ENCODE peak calls at places on chromosomes 3 and 15, in four cellular contexts. One of them, this sample, is unnamed.

GRCh38 chr3:21188459-21188858 is 562.6 kb downstream of the ZNF385D start:
- DNase-seq in HCT116: no peak
- DNase-seq in ovary: no peak
- DNase-seq in body of pancreas: no peak
- DNase-seq in this sample: no peak

GRCh38 chr15:55234104-55234799 is 37.5 kb upstream of the RSL24D1 start:
- DNase-seq in HCT116: no peak
- DNase-seq in ovary: no peak
- DNase-seq in body of pancreas: no peak
- DNase-seq in this sample: no peak

GRCh38 chr3:30895329-30895728 is 868 bp upstream of the GADL1 start:
- DNase-seq in HCT116: no peak
- DNase-seq in ovary: no peak
- DNase-seq in body of pancreas: no peak
- DNase-seq in this sample: no peak

GRCh38 chr15:77031376-77032050 is 36.6 kb downstream of the PSTPIP1 start:
- DNase-seq in HCT116: no peak
- DNase-seq in ovary: no peak
- DNase-seq in body of pancreas: peak; percentile 6
- DNase-seq in this sample: peak; percentile 22

GRCh38 chr3:113825090-113825489 is 13.5 kb upstream of the GRAMD1C start:
- DNase-seq in HCT116: no peak
- DNase-seq in ovary: no peak
- DNase-seq in body of pancreas: no peak
- DNase-seq in this sample: no peak

GRCh38 chr3:188742755-188743549 is 428.8 kb upstream of the TPRG1 start:
- DNase-seq in HCT116: no peak
- DNase-seq in ovary: no peak
- DNase-seq in body of pancreas: no peak
- DNase-seq in this sample: no peak

GRCh38 chr15:83837946-83838571 is 184.1 kb downstream of the ADAMTSL3 start:
- DNase-seq in HCT116: peak; percentile 51
- DNase-seq in ovary: peak; percentile 57
- DNase-seq in body of pancreas: peak; percentile 76
- DNase-seq in this sample: peak; percentile 62

GRCh38 chr3:182908471-182908870 is 71.9 kb downstream of the DCUN1D1 start:
- DNase-seq in HCT116: no peak
- DNase-seq in ovary: no peak
- DNase-seq in body of pancreas: no peak
- DNase-seq in this sample: no peak

GRCh38 chr15:47711654-47712053 is 5.7 kb upstream of the SEMA6D start:
- DNase-seq in HCT116: no peak
- DNase-seq in ovary: no peak
- DNase-seq in body of pancreas: no peak
- DNase-seq in this sample: no peak

GRCh38 chr15:72117448-72117697 is 577 bp downstream of the MYO9A start:
- DNase-seq in HCT116: peak; percentile 40
- DNase-seq in ovary: peak; percentile 88
- DNase-seq in body of pancreas: peak; percentile 81
- DNase-seq in this sample: peak; percentile 84

GRCh38 chr3:170717410-170718402 is 131.8 kb upstream of the SLC7A14 start:
- DNase-seq in HCT116: no peak
- DNase-seq in ovary: no peak
- DNase-seq in body of pancreas: no peak
- DNase-seq in this sample: no peak

GRCh38 chr3:59809750-59810444 is 760.1 kb upstream of the CFAP20DC start:
- DNase-seq in HCT116: no peak
- DNase-seq in ovary: no peak
- DNase-seq in body of pancreas: no peak
- DNase-seq in this sample: no peak

GRCh38 chr15:100759116-100759515 is 120.5 kb upstream of the ALDH1A3 start:
- DNase-seq in HCT116: no peak
- DNase-seq in ovary: no peak
- DNase-seq in body of pancreas: no peak
- DNase-seq in this sample: no peak

GRCh38 chr3:99013794-99014315 is 112.4 kb upstream of the DCBLD2 start:
- DNase-seq in HCT116: no peak
- DNase-seq in ovary: no peak
- DNase-seq in body of pancreas: no peak
- DNase-seq in this sample: no peak

GRCh38 chr3:9704343-9705322 is 1.0 kb downstream of the CPNE9 start:
- DNase-seq in HCT116: no peak
- DNase-seq in ovary: peak; percentile 61
- DNase-seq in body of pancreas: peak; percentile 41
- DNase-seq in this sample: no peak

GRCh38 chr3:40855871-40856270 is 331.1 kb downstream of the ZNF621 start:
- DNase-seq in HCT116: no peak
- DNase-seq in ovary: no peak
- DNase-seq in body of pancreas: no peak
- DNase-seq in this sample: no peak

GRCh38 chr3:71067977-71068376 is 515.6 kb downstream of the FOXP1 start:
- DNase-seq in HCT116: no peak
- DNase-seq in ovary: no peak
- DNase-seq in body of pancreas: no peak
- DNase-seq in this sample: no peak

GRCh38 chr3:195195321-195196209 is 75.4 kb downstream of the XXYLT1 start:
- DNase-seq in HCT116: no peak
- DNase-seq in ovary: no peak
- DNase-seq in body of pancreas: no peak
- DNase-seq in this sample: no peak

GRCh38 chr3:10004960-10005564 is 18.4 kb upstream of the EMC3 start:
- DNase-seq in HCT116: no peak
- DNase-seq in ovary: no peak
- DNase-seq in body of pancreas: no peak
- DNase-seq in this sample: peak; percentile 7

GRCh38 chr3:4744405-4745239 is 234.6 kb upstream of the BHLHE40 start:
- DNase-seq in HCT116: no peak
- DNase-seq in ovary: no peak
- DNase-seq in body of pancreas: no peak
- DNase-seq in this sample: no peak

GRCh38 chr3:110027446-110027845 is 690.1 kb upstream of the DPPA4 start:
- DNase-seq in HCT116: peak; percentile 8
- DNase-seq in ovary: no peak
- DNase-seq in body of pancreas: no peak
- DNase-seq in this sample: no peak

GRCh38 chr15:24955549-24955929 is 752 bp downstream of the SNRPN start:
- DNase-seq in HCT116: no peak
- DNase-seq in ovary: peak; percentile 50
- DNase-seq in body of pancreas: peak; percentile 18
- DNase-seq in this sample: peak; percentile 44

GRCh38 chr3:16288664-16289063 is 23.7 kb downstream of the OXNAD1 start:
- DNase-seq in HCT116: no peak
- DNase-seq in ovary: no peak
- DNase-seq in body of pancreas: no peak
- DNase-seq in this sample: no peak

GRCh38 chr3:151909720-151910405 is 36.4 kb downstream of the SUCNR1 start:
- DNase-seq in HCT116: no peak
- DNase-seq in ovary: no peak
- DNase-seq in body of pancreas: no peak
- DNase-seq in this sample: no peak

GRCh38 chr15:75178171-75178937 is 23.3 kb upstream of the C15orf39 start:
- DNase-seq in HCT116: no peak
- DNase-seq in ovary: peak; percentile 76
- DNase-seq in body of pancreas: peak; percentile 53
- DNase-seq in this sample: no peak

GRCh38 chr15:69548771-69549170 is 96.2 kb downstream of the RPLP1 start:
- DNase-seq in HCT116: no peak
- DNase-seq in ovary: no peak
- DNase-seq in body of pancreas: no peak
- DNase-seq in this sample: no peak

GRCh38 chr3:107684431-107684925 is 161.7 kb downstream of the BBX start:
- DNase-seq in HCT116: no peak
- DNase-seq in ovary: no peak
- DNase-seq in body of pancreas: no peak
- DNase-seq in this sample: no peak

GRCh38 chr15:68704496-68705021 is 116.1 kb downstream of the ANP32A start:
- DNase-seq in HCT116: no peak
- DNase-seq in ovary: no peak
- DNase-seq in body of pancreas: peak; percentile 12
- DNase-seq in this sample: no peak

GRCh38 chr3:141913150-141913811 is 36.8 kb downstream of the ATP1B3 start:
- DNase-seq in HCT116: peak; percentile 34
- DNase-seq in ovary: no peak
- DNase-seq in body of pancreas: no peak
- DNase-seq in this sample: no peak

GRCh38 chr3:121821421-121822199 is 13.2 kb downstream of the IQCB1 start:
- DNase-seq in HCT116: no peak
- DNase-seq in ovary: no peak
- DNase-seq in body of pancreas: no peak
- DNase-seq in this sample: no peak

GRCh38 chr3:17432237-17432636 is 310.2 kb downstream of the TBC1D5 start:
- DNase-seq in HCT116: no peak
- DNase-seq in ovary: no peak
- DNase-seq in body of pancreas: no peak
- DNase-seq in this sample: no peak

GRCh38 chr3:117019082-117019713 is 309.6 kb downstream of the TUSC7 start:
- DNase-seq in HCT116: no peak
- DNase-seq in ovary: peak; percentile 47
- DNase-seq in body of pancreas: peak; percentile 74
- DNase-seq in this sample: peak; percentile 21

GRCh38 chr3:126552688-126553283 is 5.9 kb downstream of the C3orf22 start:
- DNase-seq in HCT116: no peak
- DNase-seq in ovary: peak; percentile 26
- DNase-seq in body of pancreas: no peak
- DNase-seq in this sample: no peak

GRCh38 chr3:181630873-181631272 is 80.9 kb upstream of the SOX2 start:
- DNase-seq in HCT116: no peak
- DNase-seq in ovary: no peak
- DNase-seq in body of pancreas: no peak
- DNase-seq in this sample: no peak

GRCh38 chr3:65576942-65577341 is 461.8 kb downstream of the MAGI1 start:
- DNase-seq in HCT116: no peak
- DNase-seq in ovary: no peak
- DNase-seq in body of pancreas: no peak
- DNase-seq in this sample: no peak
- H3K27ac ChIP-seq in HCT116: no peak overlapping the region
- H3K27ac ChIP-seq in ovary: no peak overlapping the region
- H3K27ac ChIP-seq in body of pancreas: no peak overlapping the region
- H3K27ac ChIP-seq in this sample: no peak overlapping the region

GRCh38 chr3:179071569-179072397 is at the start of gene ZMAT3:
- DNase-seq in HCT116: peak; percentile 34
- DNase-seq in ovary: peak; percentile 88
- DNase-seq in body of pancreas: peak; percentile 89
- DNase-seq in this sample: peak; percentile 91
- TF ChIP-seq POLR2A in HCT116: peak; percentile 76
- TF ChIP-seq POLR2A in ovary: peak; percentile 28
- TF ChIP-seq POLR2A in body of pancreas: peak; percentile 74
- TF ChIP-seq POLR2A in this sample: peak; percentile 84

GRCh38 chr3:13333236-13333897 is 86.8 kb downstream of the NUP210 start:
- DNase-seq in HCT116: no peak
- DNase-seq in ovary: no peak
- DNase-seq in body of pancreas: no peak
- DNase-seq in this sample: no peak

GRCh38 chr3:13325892-13326443 is 94.2 kb downstream of the NUP210 start:
- DNase-seq in HCT116: no peak
- DNase-seq in ovary: no peak
- DNase-seq in body of pancreas: peak; percentile 82
- DNase-seq in this sample: no peak

GRCh38 chr3:13332158-13332557 is 88.0 kb downstream of the NUP210 start:
- DNase-seq in HCT116: no peak
- DNase-seq in ovary: no peak
- DNase-seq in body of pancreas: peak; percentile 81
- DNase-seq in this sample: no peak

GRCh38 chr3:13332740-13333139 is 87.4 kb downstream of the NUP210 start:
- DNase-seq in HCT116: no peak
- DNase-seq in ovary: no peak
- DNase-seq in body of pancreas: peak; percentile 76
- DNase-seq in this sample: no peak

DNA sequence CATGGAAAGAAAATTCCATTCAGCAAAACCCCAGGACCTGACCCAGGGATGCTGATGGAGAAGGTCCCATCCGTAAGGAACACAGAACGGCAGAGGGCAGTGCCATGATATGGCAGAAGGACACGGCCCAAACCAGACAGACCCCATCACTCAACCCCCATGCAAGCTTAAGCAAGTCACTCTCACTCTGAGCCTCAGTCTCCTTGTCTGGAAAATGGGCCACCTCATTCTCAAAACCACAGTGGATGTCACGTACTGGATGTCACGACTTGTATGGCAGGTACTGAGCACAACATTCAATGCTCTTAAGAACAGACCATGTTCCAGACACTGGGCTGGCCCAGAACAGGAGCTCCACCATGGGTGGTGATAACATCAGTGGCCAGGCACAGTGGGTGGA is 90.4 kb downstream of the NUP210 start:
- DNase-seq in HCT116: no peak
- DNase-seq in ovary: no peak
- DNase-seq in body of pancreas: no peak
- DNase-seq in this sample: no peak
- H3K4me1 ChIP-seq in HCT116: no peaks in the 10 kb centered on the region
- H3K4me1 ChIP-seq in ovary: no peaks in the 10 kb centered on the region
- H3K4me1 ChIP-seq in body of pancreas: peaks cover 51% of the 10 kb centered on the region
- H3K4me1 ChIP-seq in this sample: no peaks in the 10 kb centered on the region

DNA sequence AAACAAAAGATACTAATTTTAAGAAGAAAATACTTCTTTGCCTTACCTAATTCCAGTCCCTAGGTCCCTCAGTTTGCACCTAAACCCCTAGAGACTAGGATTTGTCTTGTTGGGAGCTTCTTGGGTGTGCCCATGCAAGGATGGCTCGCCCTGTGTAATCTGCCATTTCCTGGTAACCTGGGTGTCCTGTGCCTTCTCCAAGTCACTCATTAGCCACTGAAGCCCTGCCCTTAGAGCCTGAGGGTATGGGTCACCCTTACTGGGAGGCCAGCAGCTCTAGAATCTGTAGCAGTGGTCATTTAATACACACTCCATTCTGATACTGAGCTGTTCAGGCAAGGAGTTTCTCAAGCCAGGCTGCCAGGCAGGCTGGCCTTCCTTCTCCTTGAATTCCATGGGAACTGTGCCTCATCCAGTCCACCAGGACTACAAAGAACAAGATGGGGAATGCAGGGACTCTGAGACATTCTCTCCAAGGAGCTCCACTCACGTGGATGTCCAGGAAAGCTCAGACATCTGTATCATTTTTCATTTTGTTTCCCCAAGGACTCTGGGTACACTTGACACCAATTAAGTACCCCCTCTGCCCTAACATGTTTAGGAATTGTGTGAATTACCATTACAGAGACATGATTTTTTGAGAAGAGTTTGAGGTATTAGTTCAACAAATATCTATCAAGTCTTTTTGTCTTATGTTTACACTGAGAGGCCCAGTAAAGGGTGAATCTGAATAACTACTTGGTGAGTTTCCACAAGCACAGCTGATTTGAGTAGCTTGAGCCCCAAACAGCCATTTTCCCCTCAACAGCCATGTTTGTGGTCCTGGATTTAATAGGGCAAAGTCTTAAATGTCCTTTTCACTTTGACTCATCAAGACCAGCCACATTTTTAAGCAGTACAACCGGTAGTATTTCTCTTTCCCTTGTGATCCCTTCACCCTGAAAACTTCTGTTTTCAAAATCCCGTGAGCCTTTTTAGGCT is 52.6 kb downstream of the ARNT2 start:
- DNase-seq in HCT116: no peak
- DNase-seq in ovary: no peak
- DNase-seq in body of pancreas: no peak
- DNase-seq in this sample: no peak
- H3K27ac ChIP-seq in HCT116: no peak overlapping the region
- H3K27ac ChIP-seq in ovary: no peak overlapping the region
- H3K27ac ChIP-seq in body of pancreas: no peak overlapping the region
- H3K27ac ChIP-seq in this sample: no peak overlapping the region

This sample was measured in right lobe of liver.